ENCODE peak calls at places on chromosomes 1 and 21, in six cellular contexts. D is suprapubic skin, J is ovary, G is K562, R is sigmoid colon, P is tibial nerve. M is an unnamed sample.

GRCh38 chr1:26913754-26914619 is at the start of gene NR0B2:
- DNase-seq in D (no peak), J (no peak), G (peak; percentile 65), R (no peak), P (no peak), M (peak; percentile 82)

GRCh38 chr1:164473544-164473943 is 85.4 kb upstream of the PBX1 start:
- DNase-seq in D (no peak), J (no peak), G (no peak), R (no peak), P (no peak), M (no peak)

GRCh38 chr1:46487818-46488218 is 1.8 kb upstream of the DMBX1 start:
- DNase-seq in D (no peak), J (no peak), G (peak; percentile 69), R (no peak), P (no peak), M (no peak)

GRCh38 chr1:55447488-55447887 is 232.3 kb upstream of the USP24 start:
- DNase-seq in D (no peak), J (no peak), G (no peak), R (no peak), P (no peak), M (no peak)

GRCh38 chr1:211653329-211653728 is 22.1 kb downstream of the NEK2 start:
- DNase-seq in D (no peak), J (no peak), G (no peak), R (no peak), P (no peak), M (no peak)

GRCh38 chr1:29542476-29543015 is 306.2 kb downstream of the PTPRU start:
- DNase-seq in D (peak; percentile 41), J (no peak), G (no peak), R (peak; percentile 58), P (no peak), M (no peak)

GRCh38 chr21:27094182-27094948 is 127.5 kb upstream of the ADAMTS5 start:
- DNase-seq in D (no peak), J (no peak), G (no peak), R (no peak), P (no peak), M (no peak)

GRCh38 chr1:54339126-54339525 is 67.1 kb downstream of the SSBP3 start:
- DNase-seq in D (no peak), J (no peak), G (no peak), R (no peak), P (no peak), M (no peak)

GRCh38 chr1:58848818-58849411 is 65.1 kb upstream of the JUN start:
- DNase-seq in D (peak; percentile 83), J (peak; percentile 65), G (peak; percentile 20), R (peak; percentile 74), P (no peak), M (peak; percentile 25)

DNA sequence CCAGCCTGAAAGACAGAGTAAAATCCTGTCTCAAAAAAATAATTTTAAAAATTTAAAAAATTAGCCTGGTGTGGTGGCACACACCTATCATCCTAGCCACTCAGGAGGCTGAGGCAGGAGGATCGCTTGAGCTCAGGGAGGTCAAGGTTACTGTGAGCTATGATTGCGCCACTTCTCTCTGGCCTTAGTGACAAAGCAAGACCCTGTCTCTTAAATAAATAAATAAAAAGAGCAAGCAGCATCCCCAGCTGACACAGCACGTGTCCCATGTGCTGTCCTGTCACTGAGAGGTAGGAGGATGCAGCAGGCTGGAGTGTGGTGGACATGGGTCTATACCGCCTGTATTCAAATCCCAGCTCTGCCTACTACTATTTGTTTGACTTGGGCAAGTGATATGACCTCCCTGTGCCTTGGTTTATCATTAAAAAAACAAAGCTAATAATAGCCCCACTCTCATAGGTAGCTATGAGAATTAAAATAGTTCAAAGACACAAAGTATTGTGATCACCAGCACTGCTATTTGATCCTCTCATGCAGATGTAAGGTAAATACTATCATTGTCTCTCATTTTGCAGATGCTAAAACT is 22.2 kb upstream of the ECE1 start:
- DNase-seq in D (no peak), J (no peak), G (no peak), R (peak; percentile 59), P (no peak), M (no peak)
- TF ChIP-seq EP300 in D (no peak), J (no peak), G (no peak), R (no peak), P (no peak), M (no peak)

GRCh38 chr1:234726359-234726836 is 116.4 kb upstream of the IRF2BP2 start:
- DNase-seq in D (no peak), J (no peak), G (no peak), R (peak; percentile 64), P (no peak), M (no peak)

GRCh38 chr1:234722267-234722704 is 112.3 kb upstream of the IRF2BP2 start:
- DNase-seq in D (no peak), J (no peak), G (no peak), R (peak; percentile 73), P (no peak), M (no peak)

GRCh38 chr1:234722904-234723588 is 113.1 kb upstream of the IRF2BP2 start:
- DNase-seq in D (peak; percentile 92), J (peak; percentile 63), G (peak; percentile 53), R (peak; percentile 93), P (peak; percentile 54), M (peak; percentile 73)

GRCh38 chr1:234725177-234726132 is 115.5 kb upstream of the IRF2BP2 start:
- DNase-seq in D (no peak), J (peak; percentile 64), G (no peak), R (peak; percentile 81), P (no peak), M (no peak)

GRCh38 chr1:234724517-234725176 is 114.7 kb upstream of the IRF2BP2 start:
- DNase-seq in D (peak; percentile 90), J (peak; percentile 85), G (peak; percentile 52), R (peak; percentile 95), P (peak; percentile 59), M (peak; percentile 71)
- TF ChIP-seq POLR2A in D (peak; percentile 5), J (peak; percentile 46), G (no peak), R (no peak), P (no peak), M (no peak)

GRCh38 chr1:115924730-115925129 is 51.6 kb upstream of the SLC22A15 start:
- DNase-seq in D (no peak), J (no peak), G (no peak), R (no peak), P (no peak), M (no peak)
- TF ChIP-seq EP300 in D (no peak), J (no peak), G (no peak), R (no peak), P (no peak), M (no peak)

GRCh38 chr1:89631756-89632155 is 1.2 kb upstream of the LRRC8C start:
- DNase-seq in D (no peak), J (no peak), G (no peak), R (no peak), P (no peak), M (no peak)

GRCh38 chr1:89633103-89633744 is at the start of gene LRRC8C:
- DNase-seq in D (peak; percentile 81), J (peak; percentile 67), G (peak; percentile 60), R (peak; percentile 71), P (no peak), M (peak; percentile 60)

GRCh38 chr1:89633745-89634625 is 1.1 kb downstream of the LRRC8C start:
- DNase-seq in D (no peak), J (peak; percentile 33), G (peak; percentile 32), R (no peak), P (no peak), M (peak; percentile 10)

GRCh38 chr1:89630046-89630445 is 2.9 kb upstream of the LRRC8C start:
- DNase-seq in D (no peak), J (no peak), G (no peak), R (no peak), P (no peak), M (no peak)

GRCh38 chr1:89632213-89633102 is 462 bp upstream of the LRRC8C start:
- DNase-seq in D (peak; percentile 91), J (peak; percentile 87), G (peak; percentile 79), R (peak; percentile 86), P (peak; percentile 57), M (peak; percentile 84)
- TF ChIP-seq POLR2A in D (no peak), J (peak; percentile 40), G (no peak), R (no peak), P (peak; percentile 59), M (peak; percentile 17)

M was measured in transverse colon.